ENCODE peak calls at places on chromosomes 1 and 21, in eight cellular contexts. C, Q, H, N, J, U, Z and G are unnamed samples.

GRCh38 chr21:44732956-44733355 is 21.6 kb upstream of the TSPEAR start:
- DNase-seq in C (no peak), Q (no peak), H (no peak), N (no peak), J (peak), U (no peak), Z (no peak), G (no peak)

GRCh38 chr1:200409203-200409760 is 554 bp downstream of the ZNF281 start:
- DNase-seq in C (peak), Q (no peak), H (no peak), N (no peak), J (no peak), U (no peak), Z (peak), G (no peak)

GRCh38 chr1:232629250-232630046 is 485 bp downstream of the SIPA1L2 start:
- DNase-seq in C (no peak), Q (peak), H (no peak), N (no peak), J (peak), U (no peak), Z (peak), G (no peak)

GRCh38 chr1:32893198-32894018 is 7.1 kb downstream of the HPCA start:
- DNase-seq in C (peak), Q (no peak), H (no peak), N (no peak), J (no peak), U (no peak), Z (no peak), G (no peak)

GRCh38 chr1:114189398-114189797 is 35.7 kb upstream of the SYT6 start:
- DNase-seq in C (no peak), Q (no peak), H (no peak), N (no peak), J (no peak), U (no peak), Z (no peak), G (no peak)

GRCh38 chr1:244060691-244061090 is 9.6 kb downstream of the ZBTB18 start:
- DNase-seq in C (no peak), Q (no peak), H (no peak), N (no peak), J (no peak), U (no peak), Z (no peak), G (no peak)

GRCh38 chr1:110630770-110631663 is 24.9 kb upstream of the KCNA2 start:
- DNase-seq in C (peak), Q (peak), H (no peak), N (no peak), J (peak), U (no peak), Z (peak), G (no peak)

GRCh38 chr1:211259596-211260126 is 495 bp downstream of the RCOR3 start:
- DNase-seq in C (peak), Q (peak), H (peak), N (no peak), J (peak), U (peak), Z (peak), G (peak)

GRCh38 chr1:14113841-14114567 is 414.0 kb downstream of the PRDM2 start:
- DNase-seq in C (peak), Q (peak), H (no peak), N (no peak), J (peak), U (peak), Z (peak), G (peak)

GRCh38 chr1:51048670-51049069 is 53.4 kb upstream of the C1orf185 start:
- DNase-seq in C (no peak), Q (no peak), H (no peak), N (no peak), J (no peak), U (no peak), Z (no peak), G (no peak)

GRCh38 chr1:51044834-51045233 is 57.2 kb upstream of the C1orf185 start:
- DNase-seq in C (peak), Q (peak), H (no peak), N (no peak), J (peak), U (no peak), Z (no peak), G (no peak)

GRCh38 chr1:51044199-51044598 is 57.8 kb upstream of the C1orf185 start:
- DNase-seq in C (no peak), Q (no peak), H (no peak), N (no peak), J (no peak), U (no peak), Z (no peak), G (no peak)

GRCh38 chr1:51048021-51048420 is 54.0 kb upstream of the C1orf185 start:
- DNase-seq in C (no peak), Q (no peak), H (no peak), N (no peak), J (no peak), U (no peak), Z (no peak), G (no peak)
- H3K4me3 ChIP-seq in C (no peak), Q (no peak), H (no peak), N (no peak), J (no peak), U (no peak), Z (no peak), G (no peak)

DNA sequence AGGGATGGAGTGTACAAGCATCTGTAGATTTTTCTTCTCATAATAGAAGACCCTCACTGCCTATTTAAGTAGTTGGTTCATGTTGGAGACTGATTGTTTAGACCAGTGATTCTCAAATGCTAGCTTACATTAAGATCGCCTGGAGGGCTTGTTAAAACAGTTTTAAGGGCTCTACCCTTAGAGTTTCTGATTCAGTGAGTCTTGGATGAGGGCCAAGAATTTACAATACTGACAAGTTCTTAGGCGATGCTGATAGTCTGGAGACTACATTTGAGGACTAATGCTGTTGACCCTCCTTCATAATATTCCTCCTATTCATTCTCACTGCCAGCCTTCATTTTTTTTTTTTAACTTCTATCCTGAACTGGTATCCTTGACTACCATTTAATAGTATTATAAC is 15.2 kb upstream of the AGO3 start:
- DNase-seq in C (no peak), Q (peak), H (no peak), N (no peak), J (no peak), U (no peak), Z (no peak), G (no peak)
- H3K4me3 ChIP-seq in C (no peak), Q (no peak), H (no peak), N (no peak), J (no peak), U (no peak), Z (no peak), G (no peak)

GRCh38 chr1:28243685-28244439 is 7.9 kb downstream of the ATP5IF1 start:
- DNase-seq in C (peak), Q (no peak), H (no peak), N (no peak), J (no peak), U (no peak), Z (no peak), G (no peak)

GRCh38 chr1:28247603-28248272 is 11.6 kb upstream of the SESN2 start:
- DNase-seq in C (no peak), Q (no peak), H (no peak), N (no peak), J (no peak), U (no peak), Z (no peak), G (no peak)

GRCh38 chr1:28248273-28249012 is 10.9 kb upstream of the SESN2 start:
- DNase-seq in C (peak), Q (peak), H (no peak), N (no peak), J (peak), U (peak), Z (peak), G (peak)

GRCh38 chr1:28244549-28245251 is 8.8 kb downstream of the ATP5IF1 start:
- DNase-seq in C (peak), Q (no peak), H (no peak), N (no peak), J (no peak), U (no peak), Z (no peak), G (no peak)

DNA sequence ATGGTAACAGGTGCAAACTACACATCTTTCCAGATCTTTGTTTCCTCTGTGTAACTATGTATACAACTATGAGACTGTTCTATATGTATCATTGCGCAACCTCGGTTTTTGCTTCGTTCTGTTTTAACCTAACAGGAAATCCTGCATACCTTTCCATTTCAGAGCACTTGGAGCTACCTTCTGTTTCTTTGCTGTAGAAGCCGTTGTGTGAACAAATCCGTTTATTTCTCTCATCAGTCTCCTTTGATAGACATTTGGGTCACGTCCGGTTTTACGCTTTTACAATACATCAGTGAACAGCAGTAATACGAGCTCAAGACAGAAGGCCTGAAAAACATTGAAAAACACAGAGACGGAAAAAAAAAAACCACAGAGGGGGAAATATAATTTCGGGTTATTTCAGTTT is 10.5 kb downstream of the ATP5IF1 start:
- DNase-seq in C (peak), Q (no peak), H (no peak), N (no peak), J (peak), U (no peak), Z (no peak), G (no peak)
- H3K4me3 ChIP-seq in C (peak), Q (peak), H (peak), N (peak), J (peak), U (peak), Z (peak), G (peak)

GRCh38 chr1:156747737-156748669 is 3.5 kb downstream of the HDGF start:
- DNase-seq in C (no peak), Q (no peak), H (no peak), N (no peak), J (no peak), U (no peak), Z (no peak), G (no peak)
- H3K4me3 ChIP-seq in C (peak), Q (peak), H (peak), N (peak), J (peak), U (peak), Z (peak), G (peak)

GRCh38 chr1:101250656-101251272 is 13.9 kb downstream of the S1PR1 start:
- DNase-seq in C (no peak), Q (no peak), H (no peak), N (no peak), J (no peak), U (no peak), Z (no peak), G (no peak)

GRCh38 chr1:101257500-101258325 is 20.9 kb downstream of the S1PR1 start:
- DNase-seq in C (no peak), Q (no peak), H (no peak), N (no peak), J (peak), U (no peak), Z (peak), G (no peak)

GRCh38 chr1:101250219-101250618 is 13.4 kb downstream of the S1PR1 start:
- DNase-seq in C (peak), Q (no peak), H (no peak), N (no peak), J (no peak), U (no peak), Z (no peak), G (no peak)

GRCh38 chr1:101251504-101251903 is 14.7 kb downstream of the S1PR1 start:
- DNase-seq in C (no peak), Q (no peak), H (no peak), N (no peak), J (no peak), U (no peak), Z (no peak), G (no peak)

GRCh38 chr1:101253976-101254660 is 17.3 kb downstream of the S1PR1 start:
- DNase-seq in C (no peak), Q (no peak), H (no peak), N (peak), J (peak), U (no peak), Z (no peak), G (peak)
- H3K4me3 ChIP-seq in C (no peak), Q (no peak), H (no peak), N (no peak), J (no peak), U (no peak), Z (peak), G (no peak)

GRCh38 chr1:44807364-44808062 is 362 bp upstream of the DYNLT4 start:
- DNase-seq in C (peak), Q (peak), H (peak), N (peak), J (peak), U (peak), Z (peak), G (peak)
- H3K4me3 ChIP-seq in C (no peak), Q (peak), H (no peak), N (peak), J (no peak), U (peak), Z (no peak), G (peak)

GRCh38 chr1:78323311-78323710 is 167.5 kb upstream of the PTGFR start:
- DNase-seq in C (no peak), Q (no peak), H (no peak), N (no peak), J (peak), U (no peak), Z (no peak), G (no peak)

GRCh38 chr1:78319603-78320002 is 171.2 kb upstream of the PTGFR start:
- DNase-seq in C (no peak), Q (no peak), H (no peak), N (no peak), J (no peak), U (no peak), Z (no peak), G (no peak)

GRCh38 chr1:78318011-78318410 is 172.8 kb upstream of the PTGFR start:
- DNase-seq in C (no peak), Q (peak), H (no peak), N (no peak), J (no peak), U (no peak), Z (no peak), G (no peak)
- H3K4me3 ChIP-seq in C (no peak), Q (no peak), H (no peak), N (no peak), J (no peak), U (no peak), Z (no peak), G (no peak)

GRCh38 chr1:42319128-42319851 is 15.7 kb downstream of the FOXJ3 start:
- DNase-seq in C (no peak), Q (peak), H (no peak), N (peak), J (no peak), U (no peak), Z (no peak), G (peak)
- H3K4me3 ChIP-seq in C (no peak), Q (no peak), H (no peak), N (no peak), J (no peak), U (no peak), Z (no peak), G (no peak)

GRCh38 chr1:225746361-225747179 is 31.1 kb upstream of the SRP9 start:
- DNase-seq in C (no peak), Q (peak), H (no peak), N (no peak), J (peak), U (peak), Z (peak), G (peak)
- H3K4me3 ChIP-seq in C (no peak), Q (peak), H (peak), N (peak), J (peak), U (peak), Z (peak), G (peak)